ENCODE peak calls at places on chromosomes 3 and 15, in ten cellular contexts. Z is AG04450, C is sigmoid colon, M is epithelial cell of esophagus, R is lower lobe of right lung, X is transverse colon, E is fibroblast of pulmonary artery, T is esophagus muscularis mucosa, F is breast epithelium, I is tibial artery. Q is an unnamed sample.
A peak's percentile ranks its signal among the peaks of the same experiment; 100 is the strongest.

GRCh38 chr3:63948995-63949394 is 36.8 kb upstream of the SCAANT1 start:
- DNase-seq in Z (no peak), C (no peak), M (no peak), R (no peak), X (no peak), E (peak; percentile 85), T (no peak), F (no peak), I (no peak), Q (no peak)

GRCh38 chr3:25854635-25855034 is 64.7 kb downstream of the OXSM start:
- DNase-seq in Z (peak; percentile 23), C (no peak), M (peak; percentile 68), R (no peak), X (no peak), E (peak; percentile 56), T (no peak), F (no peak), I (no peak), Q (no peak)

GRCh38 chr3:18447720-18448119 is 22.6 kb upstream of the SATB1 start:
- DNase-seq in Z (no peak), C (no peak), M (no peak), R (no peak), X (no peak), E (no peak), T (no peak), F (no peak), I (no peak), Q (no peak)

GRCh38 chr3:12679468-12679867 is 15.6 kb upstream of the RAF1 start:
- DNase-seq in Z (peak; percentile 62), C (no peak), M (peak; percentile 80), R (peak; percentile 2), X (no peak), E (peak; percentile 42), T (no peak), F (no peak), I (no peak), Q (no peak)

GRCh38 chr3:194661374-194661773 is 10.6 kb downstream of the LSG1 start:
- DNase-seq in Z (no peak), C (no peak), M (no peak), R (no peak), X (no peak), E (peak; percentile 54), T (peak; percentile 70), F (no peak), I (no peak), Q (no peak)

GRCh38 chr3:186342197-186342596 is 19.8 kb downstream of the DGKG start:
- DNase-seq in Z (no peak), C (no peak), M (no peak), R (no peak), X (no peak), E (no peak), T (no peak), F (no peak), I (no peak), Q (no peak)

GRCh38 chr15:22980189-22981136 is at the start of gene CYFIP1:
- DNase-seq in Z (peak; percentile 37), C (peak; percentile 93), M (peak; percentile 93), R (peak; percentile 90), X (peak; percentile 90), E (peak; percentile 82), T (no peak), F (peak; percentile 73), I (peak; percentile 95), Q (peak; percentile 53)

GRCh38 chr3:157794771-157795170 is 291.6 kb upstream of the VEPH1 start:
- DNase-seq in Z (no peak), C (no peak), M (peak; percentile 32), R (no peak), X (no peak), E (peak; percentile 60), T (no peak), F (no peak), I (no peak), Q (no peak)

GRCh38 chr15:82568986-82569385 is 28.7 kb upstream of the RPS17 start:
- DNase-seq in Z (no peak), C (no peak), M (no peak), R (no peak), X (no peak), E (no peak), T (no peak), F (no peak), I (no peak), Q (no peak)

GRCh38 chr3:134249935-134250716 is 533 bp downstream of the RYK start:
- DNase-seq in Z (no peak), C (peak; percentile 74), M (peak; percentile 50), R (peak; percentile 78), X (peak; percentile 76), E (peak; percentile 32), T (no peak), F (no peak), I (peak; percentile 81), Q (no peak)

GRCh38 chr15:73633991-73634495 is 854 bp upstream of the NPTN start:
- DNase-seq in Z (peak; percentile 85), C (no peak), M (peak; percentile 94), R (no peak), X (no peak), E (peak; percentile 89), T (no peak), F (peak; percentile 41), I (no peak), Q (no peak)

GRCh38 chr3:190444036-190444435 is 5.7 kb downstream of the TMEM207 start:
- DNase-seq in Z (no peak), C (no peak), M (no peak), R (no peak), X (no peak), E (no peak), T (no peak), F (no peak), I (no peak), Q (no peak)

GRCh38 chr3:78951546-78951945 is 816.3 kb downstream of the ROBO1 start:
- DNase-seq in Z (peak; percentile 81), C (no peak), M (no peak), R (no peak), X (no peak), E (no peak), T (no peak), F (no peak), I (no peak), Q (peak; percentile 4)

GRCh38 chr3:74883690-74884089 is 269.2 kb upstream of the CNTN3 start:
- DNase-seq in Z (no peak), C (no peak), M (peak; percentile 15), R (no peak), X (no peak), E (peak; percentile 21), T (no peak), F (no peak), I (no peak), Q (no peak)

GRCh38 chr15:74781673-74782595 is at the start of gene CSK:
- DNase-seq in Z (no peak), C (peak; percentile 86), M (peak; percentile 69), R (peak; percentile 83), X (peak; percentile 81), E (peak; percentile 66), T (no peak), F (no peak), I (peak; percentile 82), Q (no peak)

GRCh38 chr15:74778599-74778970 is 3.3 kb upstream of the CSK start:
- DNase-seq in Z (no peak), C (no peak), M (no peak), R (no peak), X (no peak), E (no peak), T (no peak), F (no peak), I (no peak), Q (no peak)

GRCh38 chr15:74779162-74779648 is 2.7 kb upstream of the CSK start:
- DNase-seq in Z (no peak), C (no peak), M (no peak), R (no peak), X (no peak), E (no peak), T (no peak), F (no peak), I (no peak), Q (no peak)

GRCh38 chr15:74780983-74781672 is 752 bp upstream of the CSK start:
- DNase-seq in Z (no peak), C (no peak), M (peak; percentile 62), R (no peak), X (no peak), E (peak; percentile 34), T (no peak), F (no peak), I (no peak), Q (no peak)

GRCh38 chr15:74780523-74780982 is 1.3 kb upstream of the CSK start:
- DNase-seq in Z (no peak), C (no peak), M (no peak), R (no peak), X (no peak), E (no peak), T (no peak), F (no peak), I (no peak), Q (no peak)
- H3K4me3 ChIP-seq in Z (no peak overlapping the region), C (no peak overlapping the region), M (no peak overlapping the region), R (no peak overlapping the region), X (no peak overlapping the region), E (no peak overlapping the region), T (no peak overlapping the region), F (no peak overlapping the region), I (no peak overlapping the region), Q (no peak overlapping the region)

DNA sequence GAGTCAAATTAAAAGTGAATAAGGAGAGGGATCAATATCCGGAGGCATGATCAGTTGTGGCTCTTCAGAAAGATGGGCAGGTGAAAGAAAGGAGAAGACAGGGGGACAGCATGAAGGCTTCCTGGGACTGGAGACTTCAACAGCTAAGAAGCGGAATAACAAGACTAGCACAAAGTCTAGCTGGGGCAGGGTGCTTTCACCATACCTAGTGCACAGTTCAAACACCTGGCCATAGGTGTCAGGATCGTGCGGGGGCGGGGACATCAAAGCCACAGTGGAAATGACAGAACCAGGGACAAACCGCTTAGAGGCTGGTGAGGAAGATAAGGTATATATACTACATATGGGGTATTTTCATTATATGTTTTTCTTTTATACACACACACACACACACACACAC is 66.2 kb upstream of the FOXP1 start:
- DNase-seq in Z (no peak), C (no peak), M (no peak), R (no peak), X (no peak), E (no peak), T (no peak), F (no peak), I (no peak), Q (no peak)
- TF ChIP-seq CTCF in Z (no peak), C (no peak), M (no peak), R (no peak), X (no peak), E (no peak), T (no peak), F (no peak), I (no peak), Q (no peak)

GRCh38 chr3:125110876-125111480 is 55.2 kb upstream of the HEG1 start:
- DNase-seq in Z (no peak), C (no peak), M (no peak), R (no peak), X (no peak), E (no peak), T (no peak), F (no peak), I (no peak), Q (no peak)
- H3K4me3 ChIP-seq in Z (no peak overlapping the region), C (no peak overlapping the region), M (no peak overlapping the region), R (no peak overlapping the region), X (no peak overlapping the region), E (no peak overlapping the region), T (no peak overlapping the region), F (no peak overlapping the region), I (no peak overlapping the region), Q (no peak overlapping the region)

GRCh38 chr3:130893240-130894129 is at the start of gene ATP2C1:
- DNase-seq in Z (peak; percentile 84), C (peak; percentile 97), M (peak; percentile 97), R (peak; percentile 97), X (peak; percentile 97), E (peak; percentile 96), T (peak; percentile 97), F (peak; percentile 93), I (peak; percentile 98), Q (peak; percentile 83)
- TF ChIP-seq CTCF in Z (no peak), C (no peak), M (no peak), R (no peak), X (peak; percentile 27), E (no peak), T (no peak), F (peak; percentile 22), I (no peak), Q (no peak)